ENCODE peak calls at places on chromosome 17, in six cellular contexts. One of them, this sample, is unnamed.

GRCh38 chr17:71900830-71901229 is 220.0 kb upstream of the SOX9 start:
- DNase-seq in spleen: no peak
- DNase-seq in uterus: no peak
- DNase-seq in GM23248: peak; percentile 67
- DNase-seq in left ventricle myocardium inferior: no peak
- DNase-seq in colonic mucosa: no peak
- DNase-seq in this sample: no peak

GRCh38 chr17:63035271-63035670 is 69.2 kb downstream of the TANC2 start:
- DNase-seq in spleen: no peak
- DNase-seq in uterus: no peak
- DNase-seq in GM23248: peak; percentile 71
- DNase-seq in left ventricle myocardium inferior: no peak
- DNase-seq in colonic mucosa: no peak
- DNase-seq in this sample: no peak

GRCh38 chr17:46193246-46193625 is at the start of gene KANSL1:
- DNase-seq in spleen: peak; percentile 99
- DNase-seq in uterus: peak; percentile 88
- DNase-seq in GM23248: peak; percentile 99
- DNase-seq in left ventricle myocardium inferior: peak; percentile 86
- DNase-seq in colonic mucosa: peak; percentile 92
- DNase-seq in this sample: peak; percentile 92

GRCh38 chr17:40819528-40820125 is 2.8 kb downstream of the KRT10 start:
- DNase-seq in spleen: no peak
- DNase-seq in uterus: no peak
- DNase-seq in GM23248: peak; percentile 68
- DNase-seq in left ventricle myocardium inferior: no peak
- DNase-seq in colonic mucosa: no peak
- DNase-seq in this sample: no peak

GRCh38 chr17:59561042-59561441 is 4.4 kb upstream of the DHX40 start:
- DNase-seq in spleen: no peak
- DNase-seq in uterus: no peak
- DNase-seq in GM23248: peak; percentile 48
- DNase-seq in left ventricle myocardium inferior: no peak
- DNase-seq in colonic mucosa: no peak
- DNase-seq in this sample: no peak

GRCh38 chr17:70636517-70637133 is 467.3 kb downstream of the KCNJ2 start:
- DNase-seq in spleen: no peak
- DNase-seq in uterus: no peak
- DNase-seq in GM23248: peak; percentile 60
- DNase-seq in left ventricle myocardium inferior: no peak
- DNase-seq in colonic mucosa: no peak
- DNase-seq in this sample: no peak

GRCh38 chr17:57379237-57380054 is 123.1 kb downstream of the MSI2 start:
- DNase-seq in spleen: no peak
- DNase-seq in uterus: peak; percentile 18
- DNase-seq in GM23248: no peak
- DNase-seq in left ventricle myocardium inferior: no peak
- DNase-seq in colonic mucosa: no peak
- DNase-seq in this sample: no peak

GRCh38 chr17:6454495-6455320 is 10.5 kb downstream of the PIMREG start:
- DNase-seq in spleen: peak; percentile 86
- DNase-seq in uterus: no peak
- DNase-seq in GM23248: no peak
- DNase-seq in left ventricle myocardium inferior: no peak
- DNase-seq in colonic mucosa: no peak
- DNase-seq in this sample: no peak

GRCh38 chr17:44541884-44542581 is 15.3 kb upstream of the FZD2 start:
- DNase-seq in spleen: no peak
- DNase-seq in uterus: no peak
- DNase-seq in GM23248: no peak
- DNase-seq in left ventricle myocardium inferior: no peak
- DNase-seq in colonic mucosa: no peak
- DNase-seq in this sample: no peak

GRCh38 chr17:57607553-57608120 is 137.5 kb downstream of the CCDC182 start:
- DNase-seq in spleen: no peak
- DNase-seq in uterus: no peak
- DNase-seq in GM23248: peak; percentile 33
- DNase-seq in left ventricle myocardium inferior: no peak
- DNase-seq in colonic mucosa: no peak
- DNase-seq in this sample: no peak

GRCh38 chr17:81927145-81927652 is 336 bp downstream of the MAFG start:
- DNase-seq in spleen: peak; percentile 89
- DNase-seq in uterus: no peak
- DNase-seq in GM23248: no peak
- DNase-seq in left ventricle myocardium inferior: peak; percentile 29
- DNase-seq in colonic mucosa: no peak
- DNase-seq in this sample: no peak

GRCh38 chr17:42002792-42003301 is 14.4 kb downstream of the DNAJC7 start:
- DNase-seq in spleen: no peak
- DNase-seq in uterus: no peak
- DNase-seq in GM23248: peak; percentile 48
- DNase-seq in left ventricle myocardium inferior: no peak
- DNase-seq in colonic mucosa: no peak
- DNase-seq in this sample: no peak

GRCh38 chr17:74960739-74961342 is 11.7 kb downstream of the HID1 start:
- DNase-seq in spleen: no peak
- DNase-seq in uterus: no peak
- DNase-seq in GM23248: peak; percentile 40
- DNase-seq in left ventricle myocardium inferior: no peak
- DNase-seq in colonic mucosa: peak; percentile 73
- DNase-seq in this sample: peak; percentile 62

GRCh38 chr17:17518019-17518418 is 21.8 kb upstream of the RASD1 start:
- DNase-seq in spleen: no peak
- DNase-seq in uterus: no peak
- DNase-seq in GM23248: no peak
- DNase-seq in left ventricle myocardium inferior: no peak
- DNase-seq in colonic mucosa: no peak
- DNase-seq in this sample: no peak

GRCh38 chr17:7296189-7296861 is 1.9 kb upstream of the YBX2 start:
- DNase-seq in spleen: peak; percentile 94
- DNase-seq in uterus: peak; percentile 78
- DNase-seq in GM23248: peak; percentile 95
- DNase-seq in left ventricle myocardium inferior: peak; percentile 86
- DNase-seq in colonic mucosa: peak; percentile 83
- DNase-seq in this sample: peak; percentile 77

GRCh38 chr17:34369571-34369970 is 6.5 kb upstream of the CCL1 start:
- DNase-seq in spleen: no peak
- DNase-seq in uterus: no peak
- DNase-seq in GM23248: no peak
- DNase-seq in left ventricle myocardium inferior: no peak
- DNase-seq in colonic mucosa: peak; percentile 7
- DNase-seq in this sample: no peak

GRCh38 chr17:34371405-34371804 is 8.4 kb upstream of the CCL1 start:
- DNase-seq in spleen: no peak
- DNase-seq in uterus: no peak
- DNase-seq in GM23248: no peak
- DNase-seq in left ventricle myocardium inferior: no peak
- DNase-seq in colonic mucosa: no peak
- DNase-seq in this sample: no peak

GRCh38 chr17:34369196-34369500 is 6.1 kb upstream of the CCL1 start:
- DNase-seq in spleen: no peak
- DNase-seq in uterus: no peak
- DNase-seq in GM23248: no peak
- DNase-seq in left ventricle myocardium inferior: no peak
- DNase-seq in colonic mucosa: peak; percentile 13
- DNase-seq in this sample: no peak

GRCh38 chr17:34370997-34371395 is 8.0 kb upstream of the CCL1 start:
- DNase-seq in spleen: no peak
- DNase-seq in uterus: no peak
- DNase-seq in GM23248: peak; percentile 13
- DNase-seq in left ventricle myocardium inferior: no peak
- DNase-seq in colonic mucosa: no peak
- DNase-seq in this sample: no peak

DNA sequence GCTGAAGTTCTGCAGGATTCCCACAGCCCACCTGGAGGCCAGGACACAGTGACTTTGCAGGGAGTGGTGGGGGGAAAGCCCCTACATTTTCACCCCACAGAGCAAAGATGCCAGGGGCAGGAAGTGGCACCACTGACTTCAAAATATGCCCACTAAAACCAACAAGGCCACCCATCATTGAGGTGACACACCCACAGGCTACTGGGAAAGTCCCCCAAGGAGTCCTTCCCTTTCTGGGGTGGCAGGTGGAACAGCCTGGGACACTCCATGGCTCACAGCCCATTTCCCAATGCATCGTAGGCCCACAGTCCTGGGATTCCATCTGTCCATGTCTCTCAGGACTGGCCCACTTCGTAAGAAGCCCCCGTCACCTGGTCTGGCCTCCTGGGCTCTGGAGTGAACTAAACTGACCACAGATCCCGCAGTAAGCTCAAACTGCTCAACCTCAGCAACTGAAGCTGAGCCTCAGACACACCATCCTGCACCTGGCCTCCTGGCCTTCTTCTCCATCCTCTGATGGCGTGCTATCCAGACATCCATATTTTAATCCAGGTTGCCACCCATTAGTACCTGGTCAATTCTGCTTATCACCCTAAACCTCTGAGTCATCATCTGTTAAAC is 7.5 kb upstream of the CCL1 start:
- DNase-seq in spleen: no peak
- DNase-seq in uterus: no peak
- DNase-seq in GM23248: no peak
- DNase-seq in left ventricle myocardium inferior: no peak
- DNase-seq in colonic mucosa: no peak
- DNase-seq in this sample: no peak
- H3K4me1 ChIP-seq in spleen: peaks cover 26% of the 10 kb centered on the region
- H3K4me1 ChIP-seq in uterus: no peaks in the 10 kb centered on the region
- H3K4me1 ChIP-seq in GM23248: no peaks in the 10 kb centered on the region
- H3K4me1 ChIP-seq in left ventricle myocardium inferior: no peaks in the 10 kb centered on the region
- H3K4me1 ChIP-seq in colonic mucosa: no peaks in the 10 kb centered on the region
- H3K4me1 ChIP-seq in this sample: no peaks in the 10 kb centered on the region

DNA sequence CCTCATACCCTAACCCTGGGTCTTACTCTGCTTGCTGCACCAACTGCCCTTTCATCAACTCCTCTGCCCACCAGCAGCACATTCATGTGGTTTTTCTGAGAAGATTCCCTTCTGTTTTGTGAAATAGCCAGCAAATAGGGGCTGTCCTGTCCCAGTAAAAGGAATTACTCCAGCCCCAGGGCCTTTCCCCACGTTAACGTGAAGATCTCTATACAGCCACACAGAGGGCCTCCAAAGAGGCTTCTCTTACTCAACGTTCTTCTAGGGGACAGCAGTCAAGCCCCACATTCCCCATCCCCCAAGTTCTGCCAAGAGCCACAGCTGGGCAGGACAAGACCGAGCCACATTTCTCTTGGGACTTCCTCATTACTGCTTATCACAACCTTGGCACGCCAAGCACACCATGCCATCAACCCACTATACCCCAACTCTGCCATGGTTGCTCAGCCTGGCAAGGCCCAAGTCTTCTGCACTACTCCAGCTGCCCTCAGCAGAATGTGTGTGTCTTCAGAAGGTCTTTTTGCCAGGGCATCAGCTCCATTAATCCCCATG is 18.7 kb upstream of the CCL2 start:
- DNase-seq in spleen: no peak
- DNase-seq in uterus: no peak
- DNase-seq in GM23248: no peak
- DNase-seq in left ventricle myocardium inferior: no peak
- DNase-seq in colonic mucosa: no peak
- DNase-seq in this sample: no peak
- H3K4me1 ChIP-seq in spleen: peaks cover 80% of the 10 kb centered on the region
- H3K4me1 ChIP-seq in uterus: peaks cover 9% of the 10 kb centered on the region
- H3K4me1 ChIP-seq in GM23248: peaks cover 23% of the 10 kb centered on the region
- H3K4me1 ChIP-seq in left ventricle myocardium inferior: peaks cover 89% of the 10 kb centered on the region
- H3K4me1 ChIP-seq in colonic mucosa: no peaks in the 10 kb centered on the region
- H3K4me1 ChIP-seq in this sample: peaks cover 29% of the 10 kb centered on the region

GRCh38 chr17:61398721-61399130 is 917 bp upstream of the TBX2 start:
- DNase-seq in spleen: no peak
- DNase-seq in uterus: no peak
- DNase-seq in GM23248: peak; percentile 52
- DNase-seq in left ventricle myocardium inferior: no peak
- DNase-seq in colonic mucosa: no peak
- DNase-seq in this sample: no peak
- H3K4me1 ChIP-seq in spleen: peaks cover 75% of the 10 kb centered on the region
- H3K4me1 ChIP-seq in uterus: peaks cover 7% of the 10 kb centered on the region
- H3K4me1 ChIP-seq in GM23248: peaks cover 10% of the 10 kb centered on the region
- H3K4me1 ChIP-seq in left ventricle myocardium inferior: peaks cover 61% of the 10 kb centered on the region
- H3K4me1 ChIP-seq in colonic mucosa: peaks cover 8% of the 10 kb centered on the region
- H3K4me1 ChIP-seq in this sample: no peaks in the 10 kb centered on the region

DNA sequence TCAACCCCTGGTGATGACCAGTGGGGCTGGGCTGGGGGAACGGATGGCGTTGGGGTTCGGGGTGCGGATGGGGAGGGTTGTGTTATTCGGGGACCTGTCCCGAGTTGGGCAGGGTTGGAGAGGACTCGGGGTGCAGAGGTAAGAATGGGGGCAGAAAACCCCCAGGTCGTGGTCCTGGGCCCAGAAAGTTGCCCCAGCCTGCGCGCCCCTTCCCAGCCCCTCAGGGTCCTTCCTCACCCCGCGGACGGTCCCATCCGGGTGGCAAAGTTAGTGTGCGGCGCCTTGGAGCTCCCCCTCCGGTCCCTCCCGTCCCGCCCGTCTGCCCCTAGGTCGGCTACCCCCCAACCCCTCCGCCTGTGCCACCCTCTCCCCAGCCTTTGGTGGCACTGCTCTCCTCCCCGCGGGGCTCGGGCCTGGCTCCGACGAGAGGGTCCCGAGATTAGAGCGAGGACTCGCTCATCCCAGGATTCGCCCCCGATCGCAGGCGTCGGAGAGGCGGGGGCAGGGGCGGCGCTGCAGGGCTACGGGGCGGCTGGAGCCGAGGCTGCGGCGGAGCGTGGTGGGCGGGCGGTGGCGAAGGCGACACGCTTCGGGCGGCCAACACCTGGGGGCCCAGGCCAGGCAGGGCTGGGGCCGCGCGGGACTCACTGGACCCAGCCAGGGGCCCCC is 1.1 kb downstream of the MGAT5B start:
- DNase-seq in spleen: no peak
- DNase-seq in uterus: no peak
- DNase-seq in GM23248: no peak
- DNase-seq in left ventricle myocardium inferior: no peak
- DNase-seq in colonic mucosa: no peak
- DNase-seq in this sample: no peak
- H3K4me1 ChIP-seq in spleen: peaks cover 26% of the 10 kb centered on the region
- H3K4me1 ChIP-seq in uterus: peaks cover 21% of the 10 kb centered on the region
- H3K4me1 ChIP-seq in GM23248: peaks cover 34% of the 10 kb centered on the region
- H3K4me1 ChIP-seq in left ventricle myocardium inferior: peaks cover 23% of the 10 kb centered on the region
- H3K4me1 ChIP-seq in colonic mucosa: no peaks in the 10 kb centered on the region
- H3K4me1 ChIP-seq in this sample: no peaks in the 10 kb centered on the region

DNA sequence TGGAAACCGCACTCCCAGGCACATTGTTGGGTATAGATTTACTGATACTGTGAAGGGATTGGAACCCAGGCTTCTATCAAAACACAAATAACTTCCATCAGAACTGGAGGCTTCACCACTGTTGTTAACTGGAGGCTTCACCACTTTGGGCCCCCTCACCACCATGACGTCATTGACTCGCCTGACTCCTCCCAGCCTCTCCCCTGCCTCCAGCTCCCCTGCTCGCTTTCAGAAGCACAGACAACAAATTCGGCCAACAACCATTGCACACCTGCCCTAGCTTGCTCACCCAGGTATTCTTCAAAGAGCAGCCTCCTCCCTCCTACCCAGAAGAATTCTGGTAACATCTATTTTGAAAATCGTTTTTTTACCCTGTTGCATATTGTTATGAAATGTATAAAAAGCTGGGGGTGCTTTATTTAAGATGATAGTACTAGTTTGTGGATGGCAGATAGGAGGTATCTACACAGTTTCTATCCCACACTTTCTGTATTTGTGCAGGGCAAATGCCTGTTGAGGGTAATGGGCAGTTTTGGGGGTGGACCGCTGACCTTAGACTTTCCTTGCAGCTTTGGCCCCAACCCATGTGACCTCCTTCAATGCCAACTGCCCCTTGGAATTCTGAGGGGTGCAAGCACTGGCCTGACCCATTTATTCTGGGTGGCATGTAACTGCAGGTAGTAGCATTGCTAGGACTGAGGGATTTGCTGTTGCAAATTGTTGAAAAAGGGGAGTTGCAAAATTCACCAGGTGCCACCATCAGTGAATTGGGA is 54.1 kb downstream of the HLF start:
- DNase-seq in spleen: no peak
- DNase-seq in uterus: no peak
- DNase-seq in GM23248: no peak
- DNase-seq in left ventricle myocardium inferior: no peak
- DNase-seq in colonic mucosa: no peak
- DNase-seq in this sample: no peak
- H3K4me1 ChIP-seq in spleen: no peaks in the 10 kb centered on the region
- H3K4me1 ChIP-seq in uterus: no peaks in the 10 kb centered on the region
- H3K4me1 ChIP-seq in GM23248: no peaks in the 10 kb centered on the region
- H3K4me1 ChIP-seq in left ventricle myocardium inferior: no peaks in the 10 kb centered on the region
- H3K4me1 ChIP-seq in colonic mucosa: no peaks in the 10 kb centered on the region
- H3K4me1 ChIP-seq in this sample: no peaks in the 10 kb centered on the region

This sample was measured in lung.